ENCODE peak calls at places on chromosomes 12 and 14, in ten cellular contexts. J is uterus, Q is adrenal gland, Y is IMR-90, V is fibroblast of lung, E is lung, W is cardiac muscle cell, B is GM12864, R is sigmoid colon, H is psoas muscle. X is an unnamed sample.

GRCh38 chr14:54529811-54530210 is 20.1 kb downstream of the CGRRF1 start:
- DNase-seq in J (no peak), Q (peak; percentile 63), Y (peak; percentile 68), V (peak; percentile 39), E (no peak), W (peak; percentile 59), B (no peak), R (no peak), H (no peak), X (peak; percentile 58)

GRCh38 chr14:94173471-94173884 is 644 bp upstream of the PPP4R4 start:
- DNase-seq in J (no peak), Q (no peak), Y (no peak), V (no peak), E (no peak), W (no peak), B (no peak), R (no peak), H (no peak), X (no peak)

GRCh38 chr12:55470088-55470830 is at the start of gene OR6C70:
- DNase-seq in J (no peak), Q (no peak), Y (no peak), V (no peak), E (no peak), W (no peak), B (no peak), R (no peak), H (no peak), X (no peak)

GRCh38 chr12:97047361-97047760 is 140.3 kb downstream of the NEDD1 start:
- DNase-seq in J (no peak), Q (no peak), Y (no peak), V (no peak), E (no peak), W (no peak), B (no peak), R (no peak), H (no peak), X (no peak)

GRCh38 chr12:12534134-12534866 is 28.4 kb downstream of the DUSP16 start:
- DNase-seq in J (no peak), Q (no peak), Y (no peak), V (no peak), E (no peak), W (no peak), B (no peak), R (no peak), H (no peak), X (no peak)

GRCh38 chr12:12606793-12607589 is 4.7 kb upstream of the CREBL2 start:
- DNase-seq in J (no peak), Q (no peak), Y (peak; percentile 65), V (peak; percentile 54), E (no peak), W (peak; percentile 83), B (no peak), R (no peak), H (no peak), X (peak; percentile 40)

GRCh38 chr12:80861636-80862378 is 75.9 kb downstream of the LIN7A start:
- DNase-seq in J (no peak), Q (no peak), Y (peak; percentile 81), V (peak; percentile 82), E (no peak), W (peak; percentile 66), B (no peak), R (no peak), H (no peak), X (peak; percentile 71)

GRCh38 chr12:65795453-65795852 is 28.8 kb upstream of the HMGA2 start:
- DNase-seq in J (no peak), Q (no peak), Y (no peak), V (no peak), E (no peak), W (no peak), B (no peak), R (no peak), H (no peak), X (no peak)

GRCh38 chr14:35949933-35950332 is 123.8 kb downstream of the BRMS1L start:
- DNase-seq in J (no peak), Q (no peak), Y (no peak), V (no peak), E (no peak), W (peak; percentile 5), B (no peak), R (no peak), H (no peak), X (no peak)

GRCh38 chr14:105392161-105393090 is 5.9 kb upstream of the TEX22 start:
- DNase-seq in J (no peak), Q (no peak), Y (no peak), V (no peak), E (no peak), W (no peak), B (no peak), R (no peak), H (no peak), X (no peak)

GRCh38 chr12:132952371-132953162 is 3.5 kb downstream of the ZNF605 start:
- DNase-seq in J (no peak), Q (peak; percentile 44), Y (no peak), V (no peak), E (no peak), W (no peak), B (no peak), R (no peak), H (no peak), X (no peak)

GRCh38 chr12:989051-989450 is 2.0 kb upstream of the ERC1 start:
- DNase-seq in J (no peak), Q (no peak), Y (no peak), V (no peak), E (no peak), W (no peak), B (no peak), R (no peak), H (no peak), X (no peak)
- H3K4me3 ChIP-seq in J (no peak overlapping the region), Q (no peak overlapping the region), Y (no peak overlapping the region), V (peak overlapping the region; percentile 78), E (no peak overlapping the region), W (peak overlapping the region; percentile 99), B (no peak overlapping the region), R (no peak overlapping the region), H (peak overlapping the region; percentile 94), X (no peak overlapping the region)

DNA sequence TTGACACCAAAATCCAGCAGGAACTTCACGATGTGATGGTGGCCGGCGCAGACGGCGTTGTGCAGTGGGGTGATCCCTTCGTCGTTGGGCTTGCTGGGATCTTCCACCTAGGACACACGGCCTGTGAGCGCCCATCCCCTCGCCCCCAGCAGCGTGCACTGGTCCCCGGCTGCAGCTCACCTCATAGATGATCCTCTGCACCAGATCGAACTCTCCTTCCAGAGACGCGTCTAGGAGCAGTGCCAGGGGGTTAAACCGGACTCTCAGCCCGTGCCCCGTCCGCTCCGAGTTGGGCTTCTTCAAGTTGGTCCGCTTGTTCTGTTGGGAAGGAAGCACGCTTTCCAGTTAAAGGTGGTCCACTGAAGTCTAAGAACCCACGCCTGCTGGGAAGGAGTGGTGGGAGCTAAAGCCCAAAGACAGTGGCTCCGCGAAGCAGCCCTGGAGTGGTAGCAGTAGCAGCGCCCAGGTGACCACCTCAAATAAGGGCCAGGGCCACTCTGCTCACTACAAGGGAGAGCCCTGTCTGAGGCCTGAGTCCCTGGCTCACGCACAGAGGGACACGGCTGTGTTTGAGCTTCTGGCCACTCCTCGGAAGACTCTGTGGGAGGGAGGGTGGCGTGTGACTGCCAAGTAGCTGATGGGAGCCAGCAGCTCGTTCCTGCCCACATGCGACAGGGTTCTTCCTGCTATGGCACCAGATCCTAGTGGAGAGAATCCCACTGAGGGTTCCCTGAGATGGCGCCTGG is 23.3 kb downstream of the ZFYVE21 start:
- DNase-seq in J (no peak), Q (peak; percentile 49), Y (no peak), V (no peak), E (no peak), W (no peak), B (no peak), R (peak; percentile 56), H (peak; percentile 25), X (no peak)
- TF ChIP-seq CTCF in J (no peak), Q (no peak), Y (no peak), V (no peak), E (no peak), W (no peak), B (no peak), R (no peak), H (no peak), X (no peak)

GRCh38 chr14:91035855-91036254 is 24.6 kb downstream of the RPS6KA5 start:
- DNase-seq in J (no peak), Q (no peak), Y (no peak), V (no peak), E (no peak), W (no peak), B (no peak), R (no peak), H (no peak), X (no peak)
- H3K4me3 ChIP-seq in J (no peak overlapping the region), Q (no peak overlapping the region), Y (no peak overlapping the region), V (no peak overlapping the region), E (no peak overlapping the region), W (no peak overlapping the region), B (no peak overlapping the region), R (no peak overlapping the region), H (no peak overlapping the region), X (no peak overlapping the region)

DNA sequence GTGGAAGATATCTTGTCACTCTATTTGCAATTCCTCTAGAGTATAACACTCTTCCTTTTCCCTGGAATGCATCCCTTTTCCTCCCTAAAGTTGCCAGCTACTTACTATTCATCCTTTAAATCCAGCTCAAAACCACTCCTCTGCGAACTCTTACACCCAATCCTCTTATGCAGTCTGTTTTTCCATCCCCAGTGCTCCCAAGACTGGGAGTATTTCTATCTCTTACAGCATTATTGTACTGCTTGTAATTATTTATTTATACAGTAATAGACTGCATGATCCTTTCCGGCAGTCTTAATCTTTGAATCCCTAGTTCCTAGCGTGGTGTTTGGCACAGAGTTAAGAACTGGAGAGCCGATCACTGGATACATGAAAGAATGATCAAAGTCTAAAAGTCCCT is 2.9 kb upstream of the SRGAP1 start:
- DNase-seq in J (no peak), Q (no peak), Y (peak; percentile 56), V (peak; percentile 59), E (no peak), W (no peak), B (no peak), R (no peak), H (no peak), X (no peak)
- TF ChIP-seq CTCF in J (no peak), Q (no peak), Y (no peak), V (no peak), E (no peak), W (no peak), B (no peak), R (no peak), H (no peak), X (no peak)

X was measured in AG10803.